ENCODE peak calls at places on chromosomes 16 and 17, in eight cellular contexts. Y, X, U, G, W, O, L and D are unnamed samples.

GRCh38 chr17:63973930-63974593 is 1.3 kb upstream of the SCN4A start:
- DNase-seq in Y (peak), X (no peak), U (peak), G (no peak), W (no peak), O (no peak), L (no peak), D (no peak)

GRCh38 chr16:11180489-11180888 is 75.5 kb downstream of the SOCS1 start:
- DNase-seq in Y (no peak), X (no peak), U (no peak), G (no peak), W (no peak), O (no peak), L (no peak), D (peak)

GRCh38 chr17:45794840-45795239 is 10.7 kb downstream of the CRHR1 start:
- DNase-seq in Y (no peak), X (no peak), U (peak), G (no peak), W (no peak), O (no peak), L (no peak), D (peak)

GRCh38 chr17:46108550-46109110 is 84.6 kb downstream of the KANSL1 start:
- DNase-seq in Y (no peak), X (no peak), U (no peak), G (no peak), W (no peak), O (no peak), L (no peak), D (no peak)

GRCh38 chr16:28504707-28505404 is 1.8 kb downstream of the IL27 start:
- DNase-seq in Y (no peak), X (no peak), U (no peak), G (no peak), W (no peak), O (no peak), L (no peak), D (no peak)

GRCh38 chr17:67605259-67605912 is 112.3 kb upstream of the NOL11 start:
- DNase-seq in Y (no peak), X (no peak), U (no peak), G (no peak), W (peak), O (no peak), L (no peak), D (no peak)

GRCh38 chr17:78610951-78611511 is 33.8 kb upstream of the DNAH17 start:
- DNase-seq in Y (no peak), X (no peak), U (no peak), G (no peak), W (no peak), O (no peak), L (no peak), D (no peak)

GRCh38 chr17:56436142-56436541 is 157.4 kb upstream of the NOG start:
- DNase-seq in Y (no peak), X (no peak), U (no peak), G (no peak), W (no peak), O (no peak), L (no peak), D (no peak)

GRCh38 chr17:15981208-15981607 is 18.3 kb downstream of the ZSWIM7 start:
- DNase-seq in Y (no peak), X (peak), U (no peak), G (no peak), W (no peak), O (no peak), L (no peak), D (no peak)

GRCh38 chr17:64176556-64176955 is 46.6 kb upstream of the ERN1 start:
- DNase-seq in Y (no peak), X (no peak), U (no peak), G (no peak), W (no peak), O (no peak), L (no peak), D (no peak)

GRCh38 chr16:31402687-31403086 is 9.6 kb downstream of the ITGAD start:
- DNase-seq in Y (no peak), X (peak), U (no peak), G (no peak), W (no peak), O (no peak), L (no peak), D (no peak)

GRCh38 chr17:58020401-58020800 is 13.4 kb upstream of the SRSF1 start:
- DNase-seq in Y (no peak), X (no peak), U (no peak), G (no peak), W (no peak), O (no peak), L (no peak), D (no peak)

GRCh38 chr17:16293918-16294317 is 59.4 kb downstream of the CENPV start:
- DNase-seq in Y (no peak), X (no peak), U (no peak), G (no peak), W (no peak), O (no peak), L (no peak), D (no peak)

GRCh38 chr17:82441686-82442487 is 8.7 kb downstream of the CYBC1 start:
- DNase-seq in Y (no peak), X (peak), U (no peak), G (no peak), W (no peak), O (no peak), L (no peak), D (peak)

GRCh38 chr16:84339766-84340165 is 28.6 kb upstream of the ATP2C2 start:
- DNase-seq in Y (peak), X (no peak), U (no peak), G (no peak), W (no peak), O (no peak), L (no peak), D (no peak)

GRCh38 chr17:29588561-29589411 is 662 bp downstream of the GIT1 start:
- DNase-seq in Y (peak), X (peak), U (peak), G (no peak), W (no peak), O (no peak), L (peak), D (peak)

GRCh38 chr17:75288359-75288758 is 874 bp downstream of the SLC25A19 start:
- DNase-seq in Y (no peak), X (no peak), U (no peak), G (no peak), W (no peak), O (no peak), L (no peak), D (no peak)

GRCh38 chr16:49493836-49494235 is 120.2 kb downstream of the C16orf78 start:
- DNase-seq in Y (no peak), X (no peak), U (no peak), G (no peak), W (no peak), O (no peak), L (no peak), D (no peak)

GRCh38 chr16:89363621-89364393 is 126.6 kb downstream of the ANKRD11 start:
- DNase-seq in Y (no peak), X (peak), U (peak), G (no peak), W (no peak), O (no peak), L (peak), D (no peak)

GRCh38 chr17:29176500-29177351 is 3.5 kb downstream of the MYO18A start:
- DNase-seq in Y (peak), X (peak), U (no peak), G (no peak), W (no peak), O (peak), L (peak), D (peak)

GRCh38 chr17:32569171-32570080 is 82.6 kb downstream of the CDK5R1 start:
- DNase-seq in Y (no peak), X (no peak), U (no peak), G (no peak), W (no peak), O (no peak), L (no peak), D (no peak)